ENCODE peak calls at places on chromosomes 12 and 14, in five cellular contexts. Y, V, N, Q and C are unnamed samples.

GRCh38 chr14:101460986-101461750 is 100.1 kb upstream of the DIO3 start:
- DNase-seq in Y (no peak), N (no peak), Q (no peak), V (no peak), C (no peak)

GRCh38 chr12:87491598-87491997 is 537.6 kb downstream of the C12orf50 start:
- DNase-seq in Q (no peak), Y (no peak), N (no peak), V (no peak), C (no peak)

GRCh38 chr12:65822732-65823480 is 1.4 kb upstream of the HMGA2 start:
- DNase-seq in Y (peak), Q (peak), N (peak), V (peak), C (peak)

GRCh38 chr12:124679533-124680371 is 112.3 kb upstream of the NCOR2 start:
- DNase-seq in Y (no peak), N (peak), Q (peak), V (no peak), C (no peak)

GRCh38 chr12:99498756-99499155 is 148.8 kb upstream of the GARIN6 start:
- DNase-seq in V (no peak), Y (peak), Q (no peak), N (no peak), C (peak)

GRCh38 chr12:131941116-131941986 is 8.4 kb upstream of the EP400 start:
- DNase-seq in N (no peak), Y (no peak), Q (no peak), V (no peak), C (no peak)

GRCh38 chr12:7302536-7303113 is 1.2 kb upstream of the ACSM4 start:
- DNase-seq in Q (no peak), N (no peak), V (no peak), Y (no peak), C (peak)

GRCh38 chr12:70853326-70853725 is 67.2 kb downstream of the PTPRR start:
- DNase-seq in Y (no peak), N (no peak), V (no peak), Q (no peak), C (peak)

GRCh38 chr14:38502241-38502640 is 246.3 kb upstream of the CLEC14A start:
- DNase-seq in V (no peak), N (no peak), Y (no peak), Q (no peak), C (no peak)

GRCh38 chr14:37129047-37129446 is 43.4 kb downstream of the SLC25A21 start:
- DNase-seq in N (no peak), Y (no peak), Q (no peak), V (no peak), C (no peak)

GRCh38 chr12:124217508-124217981 is 77.3 kb upstream of the RFLNA start:
- DNase-seq in V (no peak), N (peak), Q (peak), Y (no peak), C (no peak)

GRCh38 chr14:103130965-103131364 is 7.7 kb downstream of the TNFAIP2 start:
- DNase-seq in Q (no peak), N (peak), Y (peak), V (no peak), C (peak)

GRCh38 chr14:73739899-73740685 is 25.9 kb upstream of the PNMA1 start:
- DNase-seq in N (no peak), Y (peak), V (no peak), Q (no peak), C (no peak)

GRCh38 chr14:63893701-63894458 is 41.1 kb downstream of the SYNE2 start:
- DNase-seq in V (no peak), Y (no peak), N (peak), Q (no peak), C (peak)

GRCh38 chr12:56087220-56087619 is 7.3 kb downstream of the ERBB3 start:
- DNase-seq in V (peak), Y (peak), N (no peak), Q (no peak), C (peak)